ENCODE peak calls at places on chromosomes 11 and 22, in eight cellular contexts. A is foreskin fibroblast, E is right lobe of liver, L is HFF-Myc, T is A549, O is GM12865, X is GM20000, D is fibroblast of mammary gland. H is an unnamed sample.
A peak's percentile ranks its signal among the peaks of the same experiment; 100 is the strongest.

GRCh38 chr22:22111267-22111751 is 128.7 kb upstream of the TOP3B start:
- DNase-seq in A (peak; percentile 59), E (no peak), L (peak; percentile 9), T (peak; percentile 15), O (peak; percentile 84), X (peak; percentile 85), D (peak; percentile 64), H (no peak)

GRCh38 chr11:40787243-40787642 is 672.2 kb downstream of the LRRC4C start:
- DNase-seq in A (no peak), E (no peak), L (no peak), T (no peak), O (no peak), X (no peak), D (no peak), H (no peak)

GRCh38 chr11:131658414-131658813 is 288.0 kb downstream of the NTM start:
- DNase-seq in A (no peak), E (no peak), L (no peak), T (no peak), O (no peak), X (no peak), D (no peak), H (no peak)

GRCh38 chr11:96123301-96123700 is 199.4 kb upstream of the MTMR2 start:
- DNase-seq in A (no peak), E (no peak), L (no peak), T (no peak), O (no peak), X (no peak), D (no peak), H (no peak)

GRCh38 chr11:104582431-104582830 is 315.8 kb downstream of the CASP12 start:
- DNase-seq in A (peak; percentile 21), E (no peak), L (no peak), T (no peak), O (no peak), X (no peak), D (peak; percentile 17), H (no peak)

GRCh38 chr11:78655561-78655960 is 80.9 kb upstream of the NARS2 start:
- DNase-seq in A (no peak), E (no peak), L (no peak), T (no peak), O (no peak), X (no peak), D (no peak), H (no peak)

GRCh38 chr22:42313804-42314581 is 43.5 kb upstream of the TCF20 start:
- DNase-seq in A (peak; percentile 16), E (peak; percentile 74), L (no peak), T (peak; percentile 13), O (peak; percentile 49), X (peak; percentile 66), D (peak; percentile 3), H (peak; percentile 68)

GRCh38 chr11:60873533-60873932 is 6.2 kb downstream of the ZP1 start:
- DNase-seq in A (no peak), E (no peak), L (no peak), T (no peak), O (no peak), X (no peak), D (no peak), H (no peak)

GRCh38 chr11:18106688-18107087 is 806 bp upstream of the SAAL1 start:
- DNase-seq in A (peak; percentile 33), E (no peak), L (peak; percentile 11), T (no peak), O (no peak), X (no peak), D (peak; percentile 64), H (no peak)

GRCh38 chr11:8265681-8266241 is 2.1 kb upstream of the LMO1 start:
- DNase-seq in A (no peak), E (peak; percentile 28), L (no peak), T (peak; percentile 71), O (no peak), X (no peak), D (no peak), H (peak; percentile 12)

GRCh38 chr11:106249857-106250256 is 172.4 kb downstream of the AASDHPPT start:
- DNase-seq in A (no peak), E (no peak), L (no peak), T (no peak), O (no peak), X (no peak), D (no peak), H (no peak)

GRCh38 chr22:49052023-49052538 is 775.6 kb downstream of the BRD1 start:
- DNase-seq in A (peak; percentile 3), E (no peak), L (no peak), T (no peak), O (no peak), X (peak; percentile 41), D (no peak), H (no peak)

GRCh38 chr11:1230456-1231395 is 7.9 kb downstream of the MUC5B start:
- DNase-seq in A (no peak), E (peak; percentile 40), L (no peak), T (no peak), O (no peak), X (peak; percentile 42), D (no peak), H (no peak)

GRCh38 chr22:42286205-42286604 is 15.8 kb upstream of the TCF20 start:
- DNase-seq in A (no peak), E (no peak), L (no peak), T (no peak), O (peak; percentile 61), X (no peak), D (no peak), H (no peak)

GRCh38 chr11:120645639-120646038 is 134.1 kb downstream of the GRIK4 start:
- DNase-seq in A (no peak), E (no peak), L (no peak), T (no peak), O (no peak), X (no peak), D (no peak), H (no peak)

GRCh38 chr11:100925935-100926334 is 203.7 kb downstream of the PGR start:
- DNase-seq in A (peak; percentile 69), E (no peak), L (peak; percentile 48), T (no peak), O (peak; percentile 65), X (no peak), D (peak; percentile 88), H (no peak)

GRCh38 chr11:95132956-95133355 is 43.3 kb downstream of the ENDOD1 start:
- DNase-seq in A (no peak), E (no peak), L (no peak), T (no peak), O (no peak), X (no peak), D (no peak), H (peak; percentile 43)

GRCh38 chr11:9972917-9973504 is 309.1 kb downstream of the SWAP70 start:
- DNase-seq in A (peak; percentile 87), E (no peak), L (peak; percentile 56), T (peak; percentile 63), O (peak; percentile 72), X (peak; percentile 69), D (peak; percentile 74), H (peak; percentile 13)

DNA sequence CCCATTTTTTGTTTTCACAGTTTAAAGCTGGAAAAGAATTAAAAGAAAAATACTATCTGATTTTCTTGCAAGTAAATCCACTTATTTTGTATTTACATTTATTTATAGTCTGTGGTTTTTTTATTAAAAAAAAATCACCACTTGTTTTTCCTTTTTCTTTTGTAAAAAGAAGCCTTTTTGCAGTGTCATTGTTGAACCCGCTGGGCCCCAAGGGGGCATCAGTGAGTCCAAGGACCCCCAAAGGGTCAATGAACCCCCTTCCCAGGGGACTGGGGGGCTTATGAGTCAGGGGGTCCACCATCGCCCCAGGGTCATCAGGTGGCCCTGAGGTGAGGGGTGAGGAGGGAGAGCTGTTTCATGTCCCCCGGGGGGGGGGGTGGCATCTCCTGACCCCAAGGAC is 34.0 kb upstream of the EIF3D start:
- DNase-seq in A (no peak), E (no peak), L (no peak), T (no peak), O (no peak), X (no peak), D (no peak), H (no peak)
- TF ChIP-seq CTCF in A (no peak), E (no peak), L (peak; percentile 22), T (no peak), O (no peak), X (no peak), D (no peak), H (no peak)

GRCh38 chr22:39311592-39312400 is 7.6 kb downstream of the RPL3 start:
- DNase-seq in A (peak; percentile 48), E (no peak), L (no peak), T (no peak), O (peak; percentile 53), X (no peak), D (no peak), H (no peak)

GRCh38 chr22:39309881-39310714 is 9.3 kb downstream of the RPL3 start:
- DNase-seq in A (peak; percentile 82), E (no peak), L (no peak), T (no peak), O (peak; percentile 45), X (no peak), D (peak; percentile 71), H (no peak)

GRCh38 chr22:39308614-39309363 is 10.6 kb downstream of the RPL3 start:
- DNase-seq in A (peak; percentile 97), E (no peak), L (peak; percentile 78), T (peak; percentile 60), O (no peak), X (no peak), D (peak; percentile 90), H (peak; percentile 79)

GRCh38 chr22:39306456-39307361 is 12.7 kb downstream of the RPL3 start:
- DNase-seq in A (peak; percentile 34), E (no peak), L (no peak), T (no peak), O (peak; percentile 69), X (no peak), D (no peak), H (peak; percentile 62)

GRCh38 chr22:39309364-39309861 is 10.0 kb downstream of the RPL3 start:
- DNase-seq in A (peak; percentile 56), E (no peak), L (no peak), T (no peak), O (no peak), X (no peak), D (no peak), H (peak; percentile 57)
- TF ChIP-seq CTCF in A (peak; percentile 37), E (no peak), L (peak; percentile 14), T (no peak), O (peak; percentile 12), X (no peak), D (peak; percentile 27), H (peak; percentile 65)

DNA sequence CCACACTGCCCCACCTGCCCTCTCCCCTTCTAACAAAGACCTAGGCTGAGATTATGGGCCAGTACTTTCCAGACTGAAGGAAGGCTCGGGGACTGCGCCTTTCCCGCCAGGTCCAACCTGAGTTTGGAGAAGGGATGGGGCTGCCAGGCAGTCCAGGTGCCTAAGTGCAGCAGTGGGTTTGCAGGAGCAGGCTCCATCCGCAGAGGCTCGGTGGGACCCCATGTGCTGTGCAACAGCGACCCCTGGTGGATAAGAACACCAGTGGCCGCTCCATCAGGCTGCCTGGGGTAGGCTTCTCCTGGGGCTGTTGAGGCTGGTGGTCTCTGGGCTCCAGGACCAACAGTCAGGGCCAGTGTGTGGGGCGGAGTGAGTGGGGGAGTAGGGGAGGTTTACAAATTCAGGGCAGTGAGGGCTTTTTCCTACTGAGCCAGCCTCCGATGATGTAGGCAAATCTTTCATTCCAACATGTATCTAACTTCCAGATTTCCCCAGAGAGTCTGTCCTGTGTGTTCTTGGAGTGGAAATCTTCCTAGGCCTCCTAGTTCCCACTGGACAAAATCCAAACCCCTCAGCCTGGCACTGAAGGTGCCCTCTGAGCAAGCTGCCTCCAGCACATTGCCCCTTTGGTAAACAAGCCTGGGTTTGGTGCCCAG is 94.0 kb downstream of the INSC start:
- DNase-seq in A (peak; percentile 84), E (peak; percentile 87), L (peak; percentile 9), T (peak; percentile 80), O (peak; percentile 72), X (peak; percentile 81), D (peak; percentile 60), H (peak; percentile 86)
- TF ChIP-seq CTCF in A (peak; percentile 74), E (peak; percentile 90), L (peak; percentile 83), T (peak; percentile 83), O (peak; percentile 92), X (peak; percentile 72), D (peak; percentile 82), H (peak; percentile 92)

GRCh38 chr22:45441158-45441557 is 27.7 kb downstream of the RIBC2 start:
- DNase-seq in A (peak; percentile 89), E (peak; percentile 59), L (peak; percentile 71), T (peak; percentile 46), O (peak; percentile 58), X (peak; percentile 64), D (peak; percentile 75), H (peak; percentile 73)
- TF ChIP-seq CTCF in A (peak; percentile 79), E (peak; percentile 62), L (peak; percentile 79), T (peak; percentile 62), O (peak; percentile 55), X (peak; percentile 50), D (peak; percentile 83), H (peak; percentile 32)

H was measured in Calu3.